ENCODE peak calls at places on chromosomes 16 and 17, in five cellular contexts. One of them, this sample, is unnamed.

GRCh38 chr17:44417553-44417952 is 28.1 kb upstream of the ITGA2B start:
- DNase-seq in suprapubic skin: no peak
- DNase-seq in upper lobe of right lung: no peak
- DNase-seq in BE2C: no peak
- DNase-seq in brain microvascular endothelial cell: peak
- DNase-seq in this sample: no peak

GRCh38 chr16:48959204-48959603 is 322.4 kb downstream of the CBLN1 start:
- DNase-seq in suprapubic skin: no peak
- DNase-seq in upper lobe of right lung: no peak
- DNase-seq in BE2C: no peak
- DNase-seq in brain microvascular endothelial cell: no peak
- DNase-seq in this sample: no peak

GRCh38 chr16:27786221-27786848 is 236.4 kb downstream of the KATNIP start:
- DNase-seq in suprapubic skin: no peak
- DNase-seq in upper lobe of right lung: no peak
- DNase-seq in BE2C: no peak
- DNase-seq in brain microvascular endothelial cell: no peak
- DNase-seq in this sample: no peak

GRCh38 chr16:30065943-30066881 is 652 bp downstream of the ALDOA start:
- DNase-seq in suprapubic skin: no peak
- DNase-seq in upper lobe of right lung: peak
- DNase-seq in BE2C: peak
- DNase-seq in brain microvascular endothelial cell: peak
- DNase-seq in this sample: no peak

GRCh38 chr17:49456172-49456965 is 38.7 kb upstream of the NGFR start:
- DNase-seq in suprapubic skin: no peak
- DNase-seq in upper lobe of right lung: no peak
- DNase-seq in BE2C: no peak
- DNase-seq in brain microvascular endothelial cell: peak
- DNase-seq in this sample: no peak

GRCh38 chr17:80950466-80951120 is 41.0 kb upstream of the CHMP6 start:
- DNase-seq in suprapubic skin: no peak
- DNase-seq in upper lobe of right lung: peak
- DNase-seq in BE2C: no peak
- DNase-seq in brain microvascular endothelial cell: no peak
- DNase-seq in this sample: no peak

GRCh38 chr16:69323428-69323827 is 7.0 kb downstream of the PDF start:
- DNase-seq in suprapubic skin: no peak
- DNase-seq in upper lobe of right lung: no peak
- DNase-seq in BE2C: no peak
- DNase-seq in brain microvascular endothelial cell: no peak
- DNase-seq in this sample: no peak

GRCh38 chr17:77491921-77492445 is 351.2 kb downstream of the SEC14L1 start:
- DNase-seq in suprapubic skin: peak
- DNase-seq in upper lobe of right lung: peak
- DNase-seq in BE2C: no peak
- DNase-seq in brain microvascular endothelial cell: no peak
- DNase-seq in this sample: peak

GRCh38 chr17:9976283-9977009 is 71.4 kb upstream of the RCVRN start:
- DNase-seq in suprapubic skin: peak
- DNase-seq in upper lobe of right lung: no peak
- DNase-seq in BE2C: no peak
- DNase-seq in brain microvascular endothelial cell: no peak
- DNase-seq in this sample: no peak

GRCh38 chr17:56912105-56912999 is 1.5 kb downstream of the TRIM25 start:
- DNase-seq in suprapubic skin: peak
- DNase-seq in upper lobe of right lung: no peak
- DNase-seq in BE2C: no peak
- DNase-seq in brain microvascular endothelial cell: no peak
- DNase-seq in this sample: no peak

GRCh38 chr17:10337976-10338375 is 34.8 kb downstream of the MYH13 start:
- DNase-seq in suprapubic skin: no peak
- DNase-seq in upper lobe of right lung: no peak
- DNase-seq in BE2C: no peak
- DNase-seq in brain microvascular endothelial cell: no peak
- DNase-seq in this sample: no peak

GRCh38 chr17:81151039-81151677 is 14.1 kb upstream of the PVALEF start:
- DNase-seq in suprapubic skin: no peak
- DNase-seq in upper lobe of right lung: no peak
- DNase-seq in BE2C: no peak
- DNase-seq in brain microvascular endothelial cell: no peak
- DNase-seq in this sample: no peak

GRCh38 chr16:81806696-81807095 is 27.6 kb downstream of the PLCG2 start:
- DNase-seq in suprapubic skin: no peak
- DNase-seq in upper lobe of right lung: no peak
- DNase-seq in BE2C: no peak
- DNase-seq in brain microvascular endothelial cell: no peak
- DNase-seq in this sample: no peak

GRCh38 chr17:67139784-67140665 is 95.7 kb downstream of the CACNG1 start:
- DNase-seq in suprapubic skin: no peak
- DNase-seq in upper lobe of right lung: no peak
- DNase-seq in BE2C: peak
- DNase-seq in brain microvascular endothelial cell: no peak
- DNase-seq in this sample: no peak

GRCh38 chr17:16938496-16939270 is 33.2 kb downstream of the TNFRSF13B start:
- DNase-seq in suprapubic skin: peak
- DNase-seq in upper lobe of right lung: no peak
- DNase-seq in BE2C: no peak
- DNase-seq in brain microvascular endothelial cell: no peak
- DNase-seq in this sample: no peak

GRCh38 chr17:5571281-5571680 is 13.0 kb downstream of the NLRP1 start:
- DNase-seq in suprapubic skin: no peak
- DNase-seq in upper lobe of right lung: no peak
- DNase-seq in BE2C: no peak
- DNase-seq in brain microvascular endothelial cell: no peak
- DNase-seq in this sample: no peak

GRCh38 chr16:80804451-80805383 is at the start of gene CDYL2:
- DNase-seq in suprapubic skin: no peak
- DNase-seq in upper lobe of right lung: peak
- DNase-seq in BE2C: peak
- DNase-seq in brain microvascular endothelial cell: no peak
- DNase-seq in this sample: peak

GRCh38 chr16:31071861-31072260 is 2.2 kb downstream of the ZNF668 start:
- DNase-seq in suprapubic skin: no peak
- DNase-seq in upper lobe of right lung: no peak
- DNase-seq in BE2C: no peak
- DNase-seq in brain microvascular endothelial cell: peak
- DNase-seq in this sample: no peak

GRCh38 chr16:12395266-12395665 is 408.4 kb downstream of the CPPED1 start:
- DNase-seq in suprapubic skin: no peak
- DNase-seq in upper lobe of right lung: no peak
- DNase-seq in BE2C: no peak
- DNase-seq in brain microvascular endothelial cell: peak
- DNase-seq in this sample: no peak

GRCh38 chr17:80864751-80865150 is 126.9 kb upstream of the CHMP6 start:
- DNase-seq in suprapubic skin: no peak
- DNase-seq in upper lobe of right lung: no peak
- DNase-seq in BE2C: no peak
- DNase-seq in brain microvascular endothelial cell: no peak
- DNase-seq in this sample: no peak

GRCh38 chr17:36641877-36642845 is 40.8 kb downstream of the MRM1 start:
- DNase-seq in suprapubic skin: no peak
- DNase-seq in upper lobe of right lung: no peak
- DNase-seq in BE2C: peak
- DNase-seq in brain microvascular endothelial cell: no peak
- DNase-seq in this sample: no peak

GRCh38 chr17:4214142-4214541 is 49.6 kb downstream of the ANKFY1 start:
- DNase-seq in suprapubic skin: no peak
- DNase-seq in upper lobe of right lung: no peak
- DNase-seq in BE2C: no peak
- DNase-seq in brain microvascular endothelial cell: no peak
- DNase-seq in this sample: no peak

GRCh38 chr17:4598776-4599504 is 14.6 kb downstream of the SMTNL2 start:
- DNase-seq in suprapubic skin: peak
- DNase-seq in upper lobe of right lung: no peak
- DNase-seq in BE2C: no peak
- DNase-seq in brain microvascular endothelial cell: no peak
- DNase-seq in this sample: no peak

GRCh38 chr16:4081577-4082021 is 34.6 kb downstream of the ADCY9 start:
- DNase-seq in suprapubic skin: no peak
- DNase-seq in upper lobe of right lung: no peak
- DNase-seq in BE2C: no peak
- DNase-seq in brain microvascular endothelial cell: peak
- DNase-seq in this sample: no peak

GRCh38 chr17:7021993-7022778 is 664 bp upstream of the BCL6B start:
- DNase-seq in suprapubic skin: peak
- DNase-seq in upper lobe of right lung: peak
- DNase-seq in BE2C: peak
- DNase-seq in brain microvascular endothelial cell: peak
- DNase-seq in this sample: peak

GRCh38 chr16:67661101-67661661 is 421 bp downstream of the PARD6A start:
- DNase-seq in suprapubic skin: peak
- DNase-seq in upper lobe of right lung: no peak
- DNase-seq in BE2C: peak
- DNase-seq in brain microvascular endothelial cell: peak
- DNase-seq in this sample: no peak

GRCh38 chr17:73747221-73748002 is 103.2 kb upstream of the SDK2 start:
- DNase-seq in suprapubic skin: no peak
- DNase-seq in upper lobe of right lung: no peak
- DNase-seq in BE2C: no peak
- DNase-seq in brain microvascular endothelial cell: no peak
- DNase-seq in this sample: no peak

GRCh38 chr17:72903522-72903921 is 189.0 kb downstream of the SLC39A11 start:
- DNase-seq in suprapubic skin: no peak
- DNase-seq in upper lobe of right lung: no peak
- DNase-seq in BE2C: peak
- DNase-seq in brain microvascular endothelial cell: no peak
- DNase-seq in this sample: no peak

GRCh38 chr17:39997543-39997942 is 16.9 kb downstream of the PSMD3 start:
- DNase-seq in suprapubic skin: no peak
- DNase-seq in upper lobe of right lung: no peak
- DNase-seq in BE2C: no peak
- DNase-seq in brain microvascular endothelial cell: no peak
- DNase-seq in this sample: no peak

GRCh38 chr16:77816293-77816692 is 27.9 kb downstream of the VAT1L start:
- DNase-seq in suprapubic skin: no peak
- DNase-seq in upper lobe of right lung: no peak
- DNase-seq in BE2C: no peak
- DNase-seq in brain microvascular endothelial cell: no peak
- DNase-seq in this sample: no peak

GRCh38 chr17:4507361-4508111 is 8.9 kb downstream of the SPNS2 start:
- DNase-seq in suprapubic skin: no peak
- DNase-seq in upper lobe of right lung: no peak
- DNase-seq in BE2C: no peak
- DNase-seq in brain microvascular endothelial cell: no peak
- DNase-seq in this sample: no peak

GRCh38 chr17:67246648-67247415 is 1.8 kb upstream of the HELZ start:
- DNase-seq in suprapubic skin: peak
- DNase-seq in upper lobe of right lung: peak
- DNase-seq in BE2C: no peak
- DNase-seq in brain microvascular endothelial cell: peak
- DNase-seq in this sample: no peak

GRCh38 chr16:495127-495748 is 32.3 kb upstream of the CAPN15 start:
- DNase-seq in suprapubic skin: no peak
- DNase-seq in upper lobe of right lung: no peak
- DNase-seq in BE2C: peak
- DNase-seq in brain microvascular endothelial cell: peak
- DNase-seq in this sample: no peak
- TF ChIP-seq CTCF in suprapubic skin: no peak
- TF ChIP-seq CTCF in upper lobe of right lung: peak
- TF ChIP-seq CTCF in BE2C: peak
- TF ChIP-seq CTCF in brain microvascular endothelial cell: peak
- TF ChIP-seq CTCF in this sample: no peak

DNA sequence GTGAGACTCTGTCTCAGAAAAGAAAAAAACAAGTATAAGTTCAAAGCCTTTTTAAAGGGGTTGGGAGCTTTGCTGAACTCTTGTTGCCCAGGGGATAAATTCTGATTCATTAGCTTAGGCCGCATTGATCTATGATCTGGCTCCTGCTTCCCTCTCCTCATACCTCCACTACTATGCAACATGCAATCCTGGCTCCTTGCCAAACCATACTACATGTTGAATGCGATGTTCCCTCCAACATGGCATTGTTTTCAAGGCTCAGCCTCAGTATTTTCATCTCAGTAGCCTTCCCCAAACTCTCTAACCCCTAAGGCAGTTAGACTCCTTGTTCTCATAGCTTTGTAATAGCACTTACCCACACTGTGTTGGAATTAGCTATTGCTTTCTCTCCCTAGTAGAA is 6.2 kb downstream of the REXO5 start:
- DNase-seq in suprapubic skin: no peak
- DNase-seq in upper lobe of right lung: no peak
- DNase-seq in BE2C: no peak
- DNase-seq in brain microvascular endothelial cell: no peak
- DNase-seq in this sample: no peak
- TF ChIP-seq CTCF in suprapubic skin: no peak
- TF ChIP-seq CTCF in upper lobe of right lung: no peak
- TF ChIP-seq CTCF in BE2C: no peak
- TF ChIP-seq CTCF in brain microvascular endothelial cell: no peak
- TF ChIP-seq CTCF in this sample: no peak

GRCh38 chr17:27882162-27882840 is 10.9 kb downstream of the LYRM9 start:
- DNase-seq in suprapubic skin: no peak
- DNase-seq in upper lobe of right lung: no peak
- DNase-seq in BE2C: no peak
- DNase-seq in brain microvascular endothelial cell: no peak
- DNase-seq in this sample: no peak

GRCh38 chr17:27878776-27879562 is 14.2 kb downstream of the LYRM9 start:
- DNase-seq in suprapubic skin: no peak
- DNase-seq in upper lobe of right lung: no peak
- DNase-seq in BE2C: peak
- DNase-seq in brain microvascular endothelial cell: no peak
- DNase-seq in this sample: no peak

DNA sequence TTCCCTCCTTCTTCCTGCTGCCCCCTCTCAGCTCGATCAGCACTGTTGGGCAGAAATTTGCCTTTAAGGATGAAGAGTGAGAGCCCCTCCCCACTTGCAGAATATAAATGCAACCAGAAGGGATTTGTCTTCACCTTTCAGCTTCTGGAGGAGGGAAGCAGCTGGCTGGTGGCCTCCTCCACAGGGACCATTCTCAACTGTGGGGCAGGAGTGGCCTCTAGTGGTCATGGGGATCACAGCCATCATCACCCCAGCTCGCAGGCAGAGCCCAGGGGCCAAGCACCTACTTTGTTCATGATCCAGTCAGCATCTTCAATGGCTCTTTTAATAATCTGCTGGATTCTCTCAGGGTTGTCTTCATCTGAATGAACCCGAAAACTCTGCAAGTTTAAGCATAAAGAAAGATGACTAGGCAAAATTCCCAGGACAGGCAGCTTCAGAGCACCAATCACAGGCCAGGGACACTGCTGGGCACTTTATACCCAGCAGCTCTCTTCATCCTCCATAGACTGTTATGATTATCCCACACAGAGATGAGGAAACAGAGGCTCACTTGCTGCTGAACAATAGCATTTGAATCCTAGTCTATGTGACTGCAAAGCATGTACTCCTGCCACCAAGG is 13.1 kb downstream of the LYRM9 start:
- DNase-seq in suprapubic skin: no peak
- DNase-seq in upper lobe of right lung: peak
- DNase-seq in BE2C: peak
- DNase-seq in brain microvascular endothelial cell: peak
- DNase-seq in this sample: peak
- TF ChIP-seq CTCF in suprapubic skin: peak
- TF ChIP-seq CTCF in upper lobe of right lung: peak
- TF ChIP-seq CTCF in BE2C: peak
- TF ChIP-seq CTCF in brain microvascular endothelial cell: peak
- TF ChIP-seq CTCF in this sample: peak

GRCh38 chr17:31510273-31511175 is 119.0 kb downstream of the RAB11FIP4 start:
- DNase-seq in suprapubic skin: no peak
- DNase-seq in upper lobe of right lung: no peak
- DNase-seq in BE2C: no peak
- DNase-seq in brain microvascular endothelial cell: no peak
- DNase-seq in this sample: no peak
- TF ChIP-seq CTCF in suprapubic skin: no peak
- TF ChIP-seq CTCF in upper lobe of right lung: no peak
- TF ChIP-seq CTCF in BE2C: no peak
- TF ChIP-seq CTCF in brain microvascular endothelial cell: no peak
- TF ChIP-seq CTCF in this sample: no peak

GRCh38 chr17:41695954-41696720 is 7.5 kb downstream of the EIF1 start:
- DNase-seq in suprapubic skin: no peak
- DNase-seq in upper lobe of right lung: no peak
- DNase-seq in BE2C: peak
- DNase-seq in brain microvascular endothelial cell: no peak
- DNase-seq in this sample: no peak
- TF ChIP-seq CTCF in suprapubic skin: peak
- TF ChIP-seq CTCF in upper lobe of right lung: peak
- TF ChIP-seq CTCF in BE2C: peak
- TF ChIP-seq CTCF in brain microvascular endothelial cell: peak
- TF ChIP-seq CTCF in this sample: peak

This sample was measured in activated B cell treated with CpG ODN at 0.5 μM for 24 hours.